ENCODE peak calls at places on chromosomes 13 and 19, in four cellular contexts. P is esophagus squamous epithelium, M is HepG2, Z is adrenal gland. I is an unnamed sample.

GRCh38 chr19:32814624-32815023 is 54.9 kb downstream of the SLC7A9 start:
- DNase-seq in P (no peak), M (no peak), Z (no peak), I (no peak)

GRCh38 chr19:480016-480855 is 16.1 kb upstream of the MADCAM1 start:
- DNase-seq in P (no peak), M (peak; percentile 63), Z (peak; percentile 85), I (peak; percentile 91)

GRCh38 chr13:46962286-46962941 is 65.6 kb upstream of the HTR2A start:
- DNase-seq in P (no peak), M (no peak), Z (no peak), I (no peak)

GRCh38 chr13:52070929-52071523 is 46.5 kb downstream of the UTP14C start:
- DNase-seq in P (no peak), M (peak; percentile 54), Z (no peak), I (no peak)

GRCh38 chr13:113801289-113801961 is 42.4 kb downstream of the TMEM255B start:
- DNase-seq in P (no peak), M (no peak), Z (no peak), I (peak; percentile 59)

GRCh38 chr13:21759503-21759902 is 88.6 kb downstream of the FGF9 start:
- DNase-seq in P (no peak), M (no peak), Z (no peak), I (no peak)

GRCh38 chr13:101181076-101181685 is 235.1 kb downstream of the NALCN start:
- DNase-seq in P (no peak), M (no peak), Z (no peak), I (no peak)

GRCh38 chr19:18731562-18732008 is 48.1 kb downstream of the CRTC1 start:
- DNase-seq in P (no peak), M (peak; percentile 32), Z (no peak), I (no peak)

GRCh38 chr13:26784704-26785639 is 24.4 kb upstream of the GPR12 start:
- DNase-seq in P (no peak), M (no peak), Z (no peak), I (no peak)

GRCh38 chr19:3047307-3048189 is 14.7 kb downstream of the TLE5 start:
- DNase-seq in P (no peak), M (peak; percentile 79), Z (peak; percentile 93), I (peak; percentile 97)

GRCh38 chr13:100545684-100546061 is 42.9 kb downstream of the GGACT start:
- DNase-seq in P (no peak), M (no peak), Z (no peak), I (no peak)

GRCh38 chr13:33911521-33911920 is 93.6 kb downstream of the RFC3 start:
- DNase-seq in P (no peak), M (no peak), Z (no peak), I (no peak)

GRCh38 chr19:41795031-41795461 is 1.3 kb upstream of the CEACAM3 start:
- DNase-seq in P (no peak), M (peak; percentile 29), Z (peak; percentile 39), I (no peak)

GRCh38 chr19:19532806-19533701 is 4.3 kb downstream of the YJEFN3 start:
- DNase-seq in P (no peak), M (no peak), Z (no peak), I (no peak)

GRCh38 chr19:33609353-33609752 is 12.4 kb upstream of the CHST8 start:
- DNase-seq in P (no peak), M (no peak), Z (no peak), I (no peak)

GRCh38 chr13:36806102-36806501 is 12.9 kb upstream of the RFXAP start:
- DNase-seq in P (no peak), M (no peak), Z (no peak), I (no peak)

GRCh38 chr19:13153627-13154240 is 3.5 kb downstream of the IER2 start:
- DNase-seq in P (no peak), M (no peak), Z (peak; percentile 45), I (peak; percentile 81)

GRCh38 chr13:75785130-75785529 is 149.0 kb downstream of the LMO7 start:
- DNase-seq in P (no peak), M (no peak), Z (no peak), I (no peak)

GRCh38 chr19:49057636-49058234 is at the start of gene CGB7:
- DNase-seq in P (no peak), M (peak; percentile 17), Z (peak; percentile 74), I (peak; percentile 79)

GRCh38 chr19:408441-409005 is 424 bp downstream of the C2CD4C start:
- DNase-seq in P (no peak), M (no peak), Z (no peak), I (peak; percentile 63)

GRCh38 chr13:33258437-33259193 is 26.9 kb downstream of the STARD13 start:
- DNase-seq in P (no peak), M (peak; percentile 82), Z (no peak), I (no peak)

DNA sequence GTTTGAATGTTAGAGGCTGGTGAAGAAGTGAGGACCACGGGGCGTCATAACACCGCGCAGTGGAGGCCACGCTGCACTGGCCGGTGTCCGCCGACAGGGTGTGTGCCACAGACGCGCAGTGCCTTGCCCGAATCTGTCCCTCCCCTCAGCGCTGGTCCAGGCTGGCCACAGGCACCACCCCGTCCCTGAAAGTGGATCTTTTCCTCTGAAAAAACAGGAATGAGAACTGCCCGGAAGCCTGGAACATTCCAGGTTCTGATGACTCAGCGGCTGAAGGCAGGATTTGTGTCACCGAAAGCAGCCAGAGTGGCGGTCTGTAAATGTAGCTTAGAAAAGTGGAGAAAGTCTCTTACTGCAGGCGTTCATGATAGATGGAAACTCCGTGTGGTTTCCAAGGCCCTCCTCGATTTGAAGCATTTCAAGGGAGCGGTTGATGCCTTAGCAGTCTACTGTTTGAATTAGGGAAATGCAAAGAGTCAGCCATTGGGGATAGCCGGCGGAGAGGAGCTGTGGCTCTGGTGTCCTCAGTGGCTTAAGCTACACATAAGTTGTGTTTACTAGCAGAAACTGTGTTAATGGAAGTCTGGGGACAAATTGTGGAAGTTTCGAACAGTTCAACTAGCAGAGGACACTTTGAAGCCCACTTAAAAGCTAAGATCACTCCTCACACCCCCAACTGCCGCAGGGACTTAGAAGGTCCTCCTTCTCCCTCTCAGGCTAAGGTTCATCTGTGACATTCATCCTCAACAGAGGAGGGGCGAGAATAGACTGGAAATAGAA is 70.8 kb downstream of the NUFIP1 start:
- DNase-seq in P (peak; percentile 53), M (peak; percentile 88), Z (peak; percentile 91), I (peak; percentile 96)
- TF ChIP-seq POLR2A in P (peak; percentile 50), M (peak; percentile 18), Z (peak; percentile 68), I (no peak)

GRCh38 chr13:25088562-25089221 is 7.2 kb upstream of the PABPC3 start:
- DNase-seq in P (no peak), M (no peak), Z (no peak), I (no peak)
- TF ChIP-seq CTCF in P (no peak), M (no peak), Z (no peak), I (no peak)

GRCh38 chr13:29849071-29849541 is 1.3 kb downstream of the UBL3 start:
- DNase-seq in P (no peak), M (peak; percentile 13), Z (peak; percentile 40), I (no peak)

GRCh38 chr13:29850213-29850898 is at the start of gene UBL3:
- DNase-seq in P (peak; percentile 90), M (peak; percentile 90), Z (peak; percentile 98), I (peak; percentile 99)

GRCh38 chr13:29852464-29853054 is 2.1 kb upstream of the UBL3 start:
- DNase-seq in P (no peak), M (no peak), Z (no peak), I (no peak)

GRCh38 chr13:29847501-29847983 is 2.9 kb downstream of the UBL3 start:
- DNase-seq in P (no peak), M (peak; percentile 37), Z (no peak), I (no peak)

DNA sequence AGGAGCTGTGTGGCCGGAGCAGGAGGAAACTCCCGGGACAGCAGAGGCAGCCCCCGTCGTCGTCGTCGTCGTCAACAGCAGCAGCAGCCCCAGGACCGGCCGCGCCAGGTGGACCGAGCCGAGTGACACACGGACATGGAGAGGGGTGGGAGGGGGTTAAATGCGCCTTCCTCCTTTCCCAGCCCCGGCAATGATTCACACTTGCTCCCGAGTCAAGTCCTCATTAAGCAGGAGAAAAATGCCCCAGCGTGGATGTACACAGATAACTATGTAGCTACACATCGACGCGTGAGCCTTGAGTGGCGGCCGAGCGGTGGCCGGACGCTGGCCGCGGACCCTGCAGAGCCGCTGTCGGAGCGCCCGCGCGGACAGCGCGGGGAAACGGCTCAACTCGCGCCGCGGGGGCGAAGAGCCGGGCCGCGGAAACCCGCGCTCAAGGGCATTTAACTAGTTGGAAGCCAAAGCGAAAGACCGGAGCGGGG is 645 bp downstream of the UBL3 start:
- DNase-seq in P (no peak), M (peak; percentile 33), Z (peak; percentile 80), I (peak; percentile 85)
- H3K4me1 ChIP-seq in P (no peaks in the 10 kb centered on the region), M (peaks cover 24% of the 10 kb centered on the region), Z (peaks cover 35% of the 10 kb centered on the region), I (no peaks in the 10 kb centered on the region)

GRCh38 chr13:20394506-20394905 is 131.2 kb downstream of the CRYL1 start:
- DNase-seq in P (no peak), M (no peak), Z (no peak), I (no peak)
- TF ChIP-seq POLR2A in P (no peak), M (no peak), Z (no peak), I (no peak)

GRCh38 chr19:8307400-8307964 is 676 bp downstream of the CD320 start:
- DNase-seq in P (no peak), M (peak; percentile 23), Z (peak; percentile 36), I (peak; percentile 63)
- TF ChIP-seq CTCF in P (no peak), M (peak; percentile 2), Z (no peak), I (no peak)

GRCh38 chr19:55545913-55546495 is 661 bp upstream of the SBK3 start:
- DNase-seq in P (no peak), M (peak; percentile 28), Z (no peak), I (no peak)

GRCh38 chr19:55544776-55545439 is 435 bp downstream of the SBK3 start:
- DNase-seq in P (no peak), M (peak; percentile 35), Z (no peak), I (no peak)

GRCh38 chr19:55549500-55550320 is 4.4 kb upstream of the SBK3 start:
- DNase-seq in P (no peak), M (peak; percentile 64), Z (no peak), I (no peak)

GRCh38 chr19:55545443-55545842 is at the start of gene SBK3:
- DNase-seq in P (no peak), M (no peak), Z (no peak), I (no peak)

DNA sequence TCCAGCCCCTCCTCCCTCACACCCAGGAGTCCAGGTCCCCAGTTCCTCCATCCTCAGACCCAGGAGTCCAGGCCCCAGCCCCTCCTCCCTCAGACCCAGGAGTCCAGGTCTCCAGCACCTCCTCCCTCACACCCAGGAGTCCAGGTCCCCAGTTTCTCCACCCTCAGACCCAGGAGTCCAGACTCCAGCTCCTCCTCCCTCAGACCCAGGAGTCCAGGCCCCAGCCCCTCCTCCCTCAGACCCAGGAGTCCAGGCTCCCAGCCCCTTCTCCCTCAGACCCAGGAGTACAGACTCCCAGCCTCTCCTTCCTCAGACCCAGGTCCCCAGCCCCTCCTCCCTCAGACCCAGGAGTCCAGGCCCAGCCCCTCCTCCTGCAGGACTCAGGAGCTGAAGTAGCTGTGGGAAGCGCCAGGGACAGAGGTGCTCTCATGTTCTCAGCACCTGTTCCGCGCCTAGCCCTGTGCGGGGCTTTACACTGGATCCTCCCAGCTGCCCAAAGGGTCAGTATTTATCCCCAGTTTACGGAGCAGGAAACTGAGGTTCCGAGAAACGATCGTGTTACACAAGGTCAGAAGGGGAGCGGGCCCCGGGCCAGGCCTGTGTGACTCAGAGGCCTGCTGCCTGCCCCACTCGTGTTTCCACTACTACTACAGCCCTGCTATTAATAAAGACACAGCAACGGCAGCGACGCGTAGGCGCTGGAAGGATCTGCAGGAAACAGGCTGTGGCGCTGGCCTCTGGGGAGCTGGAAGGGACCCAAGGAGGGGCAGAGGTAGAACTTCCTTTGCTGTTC is 1.7 kb upstream of the SBK3 start:
- DNase-seq in P (no peak), M (peak; percentile 35), Z (peak; percentile 63), I (peak; percentile 91)
- H3K4me1 ChIP-seq in P (peaks cover 17% of the 10 kb centered on the region), M (peaks cover 59% of the 10 kb centered on the region), Z (peaks cover 5% of the 10 kb centered on the region), I (no peaks in the 10 kb centered on the region)

GRCh38 chr19:10286803-10287737 is at the start of gene ICAM4:
- DNase-seq in P (no peak), M (peak; percentile 63), Z (peak; percentile 62), I (no peak)
- TF ChIP-seq POLR2A in P (no peak), M (no peak), Z (no peak), I (no peak)